ENCODE peak calls at places on chromosomes 16 and 17, in ten cellular contexts. S, W, T, L, C, V, D, O, F and X are unnamed samples.

GRCh38 chr17:8041249-8041928 is 2.5 kb downstream of the ALOX15B start:
- DNase-seq in C (no peak), F (no peak), T (no peak), W (peak; percentile 81), D (no peak), O (no peak), V (peak; percentile 60), L (no peak), S (peak; percentile 37), X (peak; percentile 58)

GRCh38 chr17:49910094-49910857 is 58.7 kb upstream of the DLX4 start:
- DNase-seq in D (no peak), W (peak; percentile 55), F (no peak), S (no peak), T (no peak), L (no peak), O (no peak), C (no peak), V (peak; percentile 21), X (peak; percentile 59)

GRCh38 chr17:66397486-66397885 is 95.1 kb downstream of the PRKCA start:
- DNase-seq in L (no peak), D (no peak), F (no peak), S (no peak), T (no peak), O (no peak), V (no peak), C (no peak), W (no peak), X (no peak)

GRCh38 chr16:19601083-19601976 is 45.8 kb downstream of the VPS35L start:
- DNase-seq in T (no peak), W (peak; percentile 41), O (peak; percentile 52), S (peak; percentile 62), V (peak; percentile 59), F (no peak), L (no peak), D (peak; percentile 25), C (no peak), X (no peak)

GRCh38 chr16:1194665-1195392 is 30.2 kb downstream of the TPSG1 start:
- DNase-seq in W (no peak), S (no peak), D (peak; percentile 73), V (peak; percentile 29), L (no peak), F (no peak), C (no peak), O (peak; percentile 35), T (no peak), X (no peak)

GRCh38 chr17:39208893-39209292 is 8.8 kb downstream of the RPL19 start:
- DNase-seq in F (no peak), S (no peak), T (no peak), L (no peak), D (no peak), C (peak; percentile 63), O (no peak), V (peak; percentile 59), W (no peak), X (peak; percentile 36)

GRCh38 chr17:74201250-74201649 is 2.2 kb upstream of the RPL38 start:
- DNase-seq in T (peak; percentile 50), W (no peak), C (no peak), V (peak; percentile 50), O (no peak), D (peak; percentile 55), L (no peak), S (no peak), F (no peak), X (no peak)

GRCh38 chr17:8056232-8056975 is 17.5 kb downstream of the ALOX15B start:
- DNase-seq in L (no peak), W (no peak), V (no peak), C (peak; percentile 47), D (no peak), T (no peak), S (peak; percentile 36), O (no peak), F (no peak), X (peak; percentile 81)

GRCh38 chr16:51407199-51407598 is 256.1 kb upstream of the SALL1 start:
- DNase-seq in C (no peak), W (no peak), D (no peak), S (no peak), F (no peak), O (no peak), V (no peak), L (no peak), T (no peak), X (no peak)

GRCh38 chr16:54266363-54266955 is 20.1 kb downstream of the IRX3 start:
- DNase-seq in W (no peak), L (no peak), V (no peak), T (no peak), C (no peak), O (no peak), F (no peak), S (no peak), D (no peak), X (no peak)

GRCh38 chr17:2860045-2860444 is 63.8 kb downstream of the RAP1GAP2 start:
- DNase-seq in D (no peak), T (no peak), O (no peak), W (no peak), C (no peak), L (no peak), F (no peak), V (no peak), S (no peak), X (no peak)

GRCh38 chr17:82317394-82318168 is at the start of gene CD7:
- DNase-seq in F (no peak), V (no peak), T (no peak), L (no peak), S (no peak), O (no peak), C (no peak), W (no peak), D (no peak), X (no peak)

GRCh38 chr17:72571813-72572396 is 451.1 kb downstream of the SOX9 start:
- DNase-seq in O (no peak), C (no peak), L (no peak), W (no peak), V (no peak), F (no peak), T (no peak), S (no peak), D (no peak), X (no peak)

GRCh38 chr17:2057714-2058520 is 3.0 kb downstream of the HIC1 start:
- DNase-seq in O (no peak), W (no peak), C (peak; percentile 64), T (peak; percentile 48), L (no peak), S (no peak), V (no peak), F (no peak), D (no peak), X (no peak)

GRCh38 chr16:83351846-83352245 is 455.9 kb upstream of the HSBP1 start:
- DNase-seq in F (no peak), L (no peak), S (no peak), V (no peak), W (no peak), O (no peak), D (no peak), C (no peak), T (no peak), X (no peak)

DNA sequence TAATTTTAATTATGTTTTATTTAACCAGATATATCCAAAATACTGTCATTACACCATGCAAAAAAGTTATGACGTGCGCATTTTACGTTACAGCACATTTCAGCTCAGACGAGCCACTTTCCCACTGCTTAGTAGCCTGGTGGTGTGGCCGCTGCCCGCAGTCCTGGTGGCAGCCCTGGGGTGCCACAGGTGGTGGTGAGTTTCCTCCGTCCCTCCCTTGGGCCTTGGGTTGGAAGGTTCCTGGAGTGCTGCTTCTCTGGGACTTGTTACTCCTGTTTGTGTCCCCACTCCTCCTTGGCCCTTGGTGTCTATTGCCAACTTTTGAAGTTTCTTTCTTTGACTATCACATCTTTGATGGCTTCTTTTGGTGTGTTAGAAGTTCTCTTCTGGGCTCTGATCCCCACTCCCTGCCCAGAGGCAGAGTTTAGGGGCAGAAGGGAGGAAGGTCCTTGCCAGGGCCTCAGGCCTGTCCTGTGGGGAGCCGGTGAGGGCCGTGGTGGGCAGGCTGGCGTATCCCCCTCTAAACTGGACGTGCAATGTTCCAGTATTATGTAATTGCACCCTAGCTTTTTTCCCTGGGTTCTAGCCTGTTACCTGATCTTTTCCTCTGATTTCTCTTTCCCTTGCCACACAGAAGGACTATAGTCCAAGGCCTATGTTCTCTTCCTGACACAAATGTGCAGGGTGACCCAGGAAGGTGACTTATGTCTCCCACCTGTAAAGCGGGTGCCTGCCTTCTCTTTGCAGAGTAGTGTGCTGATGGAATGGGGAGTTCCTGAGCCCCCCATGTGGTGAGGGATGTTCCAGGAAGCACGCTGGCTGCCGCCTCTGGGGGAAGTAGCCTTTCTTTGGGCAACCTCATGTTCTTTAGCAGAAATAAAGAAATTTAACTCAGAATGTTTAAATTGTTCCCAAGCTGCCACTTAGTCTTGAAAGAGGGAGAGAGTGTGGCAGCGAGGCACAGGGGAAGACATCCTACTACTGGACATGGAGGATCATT is 8.4 kb downstream of the MPRIP start:
- DNase-seq in D (peak; percentile 6), L (no peak), F (no peak), W (no peak), T (no peak), C (no peak), V (no peak), S (no peak), O (peak; percentile 8), X (peak; percentile 19)
- H3K27ac ChIP-seq in D (peak overlapping the region; percentile 65), L (peak overlapping the region; percentile 75), F (no peak overlapping the region), W (peak overlapping the region; percentile 46), T (peak overlapping the region; percentile 76), C (peak overlapping the region; percentile 89), V (no peak overlapping the region), S (no peak overlapping the region), O (peak overlapping the region; percentile 83), X (peak overlapping the region; percentile 86)

GRCh38 chr16:17447273-17447672 is 23.5 kb downstream of the XYLT1 start:
- DNase-seq in S (peak; percentile 70), C (no peak), F (no peak), D (no peak), O (no peak), W (no peak), V (no peak), T (no peak), L (no peak), X (no peak)
- TF ChIP-seq POLR2A in S (no peak), C (no peak), F (no peak), D (no peak), O (no peak), W (no peak), V (no peak), T (no peak), L (no peak), X (no peak)

DNA sequence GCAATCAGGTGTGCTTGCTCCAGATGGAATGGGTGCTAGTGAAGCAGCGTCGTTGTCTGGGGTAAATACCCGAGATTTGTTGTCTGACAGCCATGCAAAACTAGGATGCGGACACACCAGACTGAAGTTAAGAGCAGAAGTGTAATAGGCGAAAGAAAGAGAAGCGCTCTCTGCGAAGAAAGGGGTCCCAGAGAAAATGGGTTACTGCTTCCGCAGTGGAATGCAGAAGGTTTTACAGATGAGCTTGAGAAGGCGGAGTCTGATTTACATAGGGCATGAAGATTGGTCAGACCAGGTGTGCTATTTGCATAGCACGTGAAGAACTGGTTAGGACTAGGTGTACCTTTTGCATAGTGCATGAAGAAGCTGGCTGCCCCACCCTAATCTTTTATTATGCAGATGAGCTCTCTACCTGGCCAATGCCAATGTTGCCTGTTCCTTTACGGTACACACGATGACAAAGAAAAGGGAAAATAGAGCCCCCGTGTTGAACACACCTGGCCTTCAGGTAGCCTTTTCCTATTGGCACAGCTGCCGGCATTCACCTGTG is 32.0 kb upstream of the SNN start:
- DNase-seq in O (peak; percentile 54), V (peak; percentile 41), C (no peak), F (no peak), W (no peak), D (no peak), S (no peak), L (no peak), T (no peak), X (peak; percentile 79)
- H3K27ac ChIP-seq in O (peak overlapping the region; percentile 78), V (no peak overlapping the region), C (peak overlapping the region; percentile 62), F (no peak overlapping the region), W (peak overlapping the region; percentile 78), D (no peak overlapping the region), S (no peak overlapping the region), L (no peak overlapping the region), T (no peak overlapping the region), X (peak overlapping the region; percentile 71)

GRCh38 chr16:11621920-11622651 is 35.4 kb upstream of the LITAF start:
- DNase-seq in L (no peak), T (peak; percentile 48), F (no peak), D (no peak), W (no peak), C (peak; percentile 52), V (no peak), S (no peak), O (no peak), X (no peak)
- TF ChIP-seq POLR2A in L (no peak), T (no peak), F (no peak), D (no peak), W (no peak), C (no peak), V (no peak), S (no peak), O (no peak), X (no peak)